ENCODE peak calls at places on chromosomes 2 and 18, in ten cellular contexts. One of them, this sample, is unnamed.
A peak's percentile ranks its signal among the peaks of the same experiment; 100 is the strongest.

GRCh38 chr2:74513605-74514367 is 464 bp upstream of the TLX2 start:
- DNase-seq in endothelial cell of umbilical vein: peak; percentile 9
- DNase-seq in NB4: no peak
- DNase-seq in HT1080: no peak
- DNase-seq in effector CD4-positive, alpha-beta T cell: no peak
- DNase-seq in kidney glomerular epithelial cell: no peak
- DNase-seq in Calu3: no peak
- DNase-seq in neural crest cell: no peak
- DNase-seq in fibroblast of mammary gland: no peak
- DNase-seq in GM03348: peak; percentile 19
- DNase-seq in this sample: peak; percentile 90

GRCh38 chr2:148065936-148066335 is 45.0 kb downstream of the MBD5 start:
- DNase-seq in neural crest cell: no peak
- DNase-seq in kidney glomerular epithelial cell: no peak
- DNase-seq in GM03348: no peak
- DNase-seq in HT1080: no peak
- DNase-seq in Calu3: no peak
- DNase-seq in endothelial cell of umbilical vein: no peak
- DNase-seq in fibroblast of mammary gland: no peak
- DNase-seq in NB4: no peak
- DNase-seq in effector CD4-positive, alpha-beta T cell: no peak
- DNase-seq in this sample: no peak

GRCh38 chr2:228798931-228799588 is 472.0 kb downstream of the PID1 start:
- DNase-seq in endothelial cell of umbilical vein: no peak
- DNase-seq in NB4: no peak
- DNase-seq in fibroblast of mammary gland: peak; percentile 2
- DNase-seq in HT1080: no peak
- DNase-seq in kidney glomerular epithelial cell: no peak
- DNase-seq in Calu3: no peak
- DNase-seq in neural crest cell: no peak
- DNase-seq in effector CD4-positive, alpha-beta T cell: no peak
- DNase-seq in GM03348: peak; percentile 5
- DNase-seq in this sample: no peak

GRCh38 chr18:8049147-8049546 is 482.0 kb downstream of the PTPRM start:
- DNase-seq in HT1080: no peak
- DNase-seq in effector CD4-positive, alpha-beta T cell: no peak
- DNase-seq in endothelial cell of umbilical vein: peak; percentile 40
- DNase-seq in neural crest cell: no peak
- DNase-seq in GM03348: no peak
- DNase-seq in fibroblast of mammary gland: peak; percentile 11
- DNase-seq in NB4: no peak
- DNase-seq in kidney glomerular epithelial cell: no peak
- DNase-seq in Calu3: no peak
- DNase-seq in this sample: peak; percentile 38

GRCh38 chr2:138237657-138238384 is 263.7 kb upstream of the SPOPL start:
- DNase-seq in endothelial cell of umbilical vein: peak; percentile 84
- DNase-seq in HT1080: no peak
- DNase-seq in neural crest cell: no peak
- DNase-seq in kidney glomerular epithelial cell: no peak
- DNase-seq in Calu3: no peak
- DNase-seq in fibroblast of mammary gland: no peak
- DNase-seq in GM03348: no peak
- DNase-seq in effector CD4-positive, alpha-beta T cell: no peak
- DNase-seq in NB4: no peak
- DNase-seq in this sample: no peak

GRCh38 chr2:60629263-60629662 is 75.8 kb upstream of the BCL11A start:
- DNase-seq in kidney glomerular epithelial cell: no peak
- DNase-seq in Calu3: no peak
- DNase-seq in GM03348: no peak
- DNase-seq in fibroblast of mammary gland: no peak
- DNase-seq in effector CD4-positive, alpha-beta T cell: no peak
- DNase-seq in NB4: peak; percentile 85
- DNase-seq in endothelial cell of umbilical vein: no peak
- DNase-seq in neural crest cell: no peak
- DNase-seq in HT1080: no peak
- DNase-seq in this sample: no peak

GRCh38 chr2:141029424-141030078 is 1101.3 kb downstream of the LRP1B start:
- DNase-seq in HT1080: no peak
- DNase-seq in effector CD4-positive, alpha-beta T cell: no peak
- DNase-seq in fibroblast of mammary gland: no peak
- DNase-seq in kidney glomerular epithelial cell: no peak
- DNase-seq in NB4: no peak
- DNase-seq in GM03348: no peak
- DNase-seq in endothelial cell of umbilical vein: no peak
- DNase-seq in Calu3: no peak
- DNase-seq in neural crest cell: no peak
- DNase-seq in this sample: no peak

GRCh38 chr18:4405965-4406364 is 49.1 kb downstream of the DLGAP1 start:
- DNase-seq in neural crest cell: no peak
- DNase-seq in Calu3: no peak
- DNase-seq in HT1080: no peak
- DNase-seq in effector CD4-positive, alpha-beta T cell: no peak
- DNase-seq in kidney glomerular epithelial cell: no peak
- DNase-seq in endothelial cell of umbilical vein: no peak
- DNase-seq in fibroblast of mammary gland: no peak
- DNase-seq in GM03348: no peak
- DNase-seq in NB4: peak; percentile 0
- DNase-seq in this sample: no peak

GRCh38 chr2:85802337-85803103 is 48.7 kb downstream of the ATOH8 start:
- DNase-seq in GM03348: no peak
- DNase-seq in fibroblast of mammary gland: peak; percentile 30
- DNase-seq in Calu3: no peak
- DNase-seq in NB4: no peak
- DNase-seq in neural crest cell: no peak
- DNase-seq in endothelial cell of umbilical vein: no peak
- DNase-seq in effector CD4-positive, alpha-beta T cell: no peak
- DNase-seq in HT1080: no peak
- DNase-seq in kidney glomerular epithelial cell: no peak
- DNase-seq in this sample: no peak

This sample was measured in osteoblast.